ENCODE peak calls at places on chromosome 14, in five cellular contexts. I, P, V, Y and W are unnamed samples.
A peak's percentile ranks its signal among the peaks of the same experiment; 100 is the strongest.

GRCh38 chr14:103372552-103373304 is 12.5 kb upstream of the MARK3 start:
- DNase-seq in V (no peak), I (no peak), P (no peak), Y (no peak), W (no peak)

GRCh38 chr14:89053303-89053702 is 228.9 kb downstream of the TTC8 start:
- DNase-seq in Y (no peak), I (no peak), P (no peak), V (peak; percentile 10), W (no peak)

GRCh38 chr14:102795060-102795925 is 18.0 kb downstream of the TRAF3 start:
- DNase-seq in I (no peak), Y (peak; percentile 36), P (no peak), V (peak; percentile 63), W (peak; percentile 70)

GRCh38 chr14:103207404-103208072 is 84.3 kb downstream of the TNFAIP2 start:
- DNase-seq in P (no peak), V (no peak), I (no peak), Y (no peak), W (no peak)

GRCh38 chr14:56284641-56285040 is 166.4 kb downstream of the PELI2 start:
- DNase-seq in Y (no peak), V (no peak), P (no peak), I (no peak), W (no peak)

GRCh38 chr14:44620106-44621019 is 113.3 kb upstream of the FSCB start:
- DNase-seq in P (no peak), I (no peak), Y (no peak), V (no peak), W (no peak)

GRCh38 chr14:74558655-74559054 is 53.4 kb downstream of the LTBP2 start:
- DNase-seq in V (no peak), P (no peak), Y (no peak), I (no peak), W (no peak)

GRCh38 chr14:85529803-85530574 is at the start of gene FLRT2:
- DNase-seq in Y (peak; percentile 82), I (no peak), P (no peak), V (no peak), W (no peak)

GRCh38 chr14:58864751-58865519 is 227.2 kb downstream of the DACT1 start:
- DNase-seq in I (no peak), Y (no peak), P (no peak), V (no peak), W (no peak)

GRCh38 chr14:32594766-32595165 is 265.7 kb downstream of the AKAP6 start:
- DNase-seq in Y (no peak), I (no peak), V (no peak), P (no peak), W (no peak)

GRCh38 chr14:68939893-68940613 is 39.0 kb downstream of the ACTN1 start:
- DNase-seq in P (no peak), Y (peak; percentile 30), V (peak; percentile 55), I (no peak), W (no peak)

GRCh38 chr14:92690171-92691011 is 58.0 kb downstream of the LGMN start:
- DNase-seq in Y (no peak), V (peak; percentile 53), P (no peak), I (peak; percentile 28), W (peak; percentile 46)

GRCh38 chr14:64786296-64787149 is 82.3 kb downstream of the PLEKHG3 start:
- DNase-seq in Y (no peak), I (no peak), P (no peak), V (no peak), W (no peak)

GRCh38 chr14:71665157-71665556 is 267.1 kb upstream of the RGS6 start:
- DNase-seq in V (no peak), P (no peak), Y (no peak), I (no peak), W (no peak)

GRCh38 chr14:87286826-87287225 is 706.2 kb downstream of the GALC start:
- DNase-seq in I (no peak), Y (no peak), V (no peak), P (no peak), W (no peak)

GRCh38 chr14:35336171-35337073 is 44.2 kb downstream of the PSMA6 start:
- DNase-seq in Y (peak; percentile 91), V (peak; percentile 58), I (no peak), P (no peak), W (peak; percentile 93)

GRCh38 chr14:95233702-95234241 is 76.4 kb upstream of the DICER1 start:
- DNase-seq in P (no peak), Y (peak; percentile 63), I (peak; percentile 47), V (no peak), W (no peak)

GRCh38 chr14:58501214-58501816 is 73.8 kb downstream of the KIAA0586 start:
- DNase-seq in I (peak; percentile 68), P (no peak), V (no peak), Y (no peak), W (no peak)

GRCh38 chr14:70183991-70184390 is 4.8 kb downstream of the SLC8A3 start:
- DNase-seq in V (no peak), P (no peak), Y (no peak), I (no peak), W (no peak)

GRCh38 chr14:68282479-68283377 is 463.1 kb downstream of the RAD51B start:
- DNase-seq in V (no peak), Y (no peak), I (peak; percentile 75), P (peak; percentile 18), W (no peak)

GRCh38 chr14:69261761-69262331 is 1.9 kb downstream of the GALNT16 start:
- DNase-seq in I (no peak), Y (no peak), V (no peak), P (no peak), W (no peak)

GRCh38 chr14:94897092-94897491 is 127.2 kb upstream of the GSC start:
- DNase-seq in P (no peak), I (no peak), Y (peak; percentile 32), V (no peak), W (no peak)

GRCh38 chr14:70897475-70897874 is 9.8 kb upstream of the PCNX1 start:
- DNase-seq in Y (no peak), P (no peak), I (no peak), V (no peak), W (no peak)

GRCh38 chr14:87411370-87411769 is 581.6 kb downstream of the GALC start:
- DNase-seq in V (no peak), P (no peak), Y (no peak), I (no peak), W (no peak)

GRCh38 chr14:28102814-28103213 is 663.8 kb upstream of the FOXG1 start:
- DNase-seq in Y (no peak), V (no peak), P (no peak), I (no peak), W (no peak)

GRCh38 chr14:73792476-73792875 is 59.2 kb upstream of the PTGR2 start:
- DNase-seq in P (no peak), V (no peak), Y (peak; percentile 1), I (no peak), W (no peak)

GRCh38 chr14:55518391-55518790 is 61.6 kb upstream of the KTN1 start:
- DNase-seq in Y (no peak), V (no peak), P (no peak), I (no peak), W (no peak)

GRCh38 chr14:64704145-64704742 is at the start of gene PLEKHG3:
- DNase-seq in P (peak; percentile 44), I (no peak), V (peak; percentile 78), Y (no peak), W (peak; percentile 76)

GRCh38 chr14:43090380-43090779 is 1416.7 kb downstream of the FSCB start:
- DNase-seq in I (no peak), Y (no peak), P (no peak), V (no peak), W (no peak)

GRCh38 chr14:55968741-55969140 is 149.5 kb upstream of the PELI2 start:
- DNase-seq in Y (no peak), P (no peak), I (no peak), V (no peak), W (no peak)

GRCh38 chr14:72743626-72744025 is 150.3 kb downstream of the DPF3 start:
- DNase-seq in P (no peak), V (no peak), Y (no peak), I (no peak), W (peak; percentile 18)

GRCh38 chr14:64784006-64784405 is 79.8 kb downstream of the PLEKHG3 start:
- DNase-seq in P (no peak), Y (no peak), V (no peak), I (no peak), W (no peak)

GRCh38 chr14:49853572-49854375 is 1.2 kb upstream of the NEMF start:
- DNase-seq in I (peak; percentile 48), V (peak; percentile 56), Y (no peak), P (peak; percentile 50), W (peak; percentile 78)

GRCh38 chr14:58777541-58777979 is 139.8 kb downstream of the DACT1 start:
- DNase-seq in V (no peak), P (no peak), Y (no peak), I (no peak), W (no peak)

GRCh38 chr14:29740491-29740890 is 187.2 kb downstream of the PRKD1 start:
- DNase-seq in P (no peak), V (no peak), I (no peak), Y (no peak), W (no peak)

GRCh38 chr14:105076296-105076804 is 11.1 kb upstream of the GPR132 start:
- DNase-seq in P (no peak), Y (no peak), V (no peak), I (no peak), W (no peak)
- H3K4me1 ChIP-seq in P (peaks cover 29% of the 10 kb centered on the region), Y (no peaks in the 10 kb centered on the region), V (no peaks in the 10 kb centered on the region), I (no peaks in the 10 kb centered on the region), W (no peaks in the 10 kb centered on the region)

GRCh38 chr14:23068792-23069412 is 11.6 kb upstream of the CDH24 start:
- DNase-seq in Y (peak; percentile 53), V (peak; percentile 81), P (peak; percentile 62), I (peak; percentile 87), W (peak; percentile 85)
- H3K27ac ChIP-seq in Y (no peak overlapping the region), V (peak overlapping the region; percentile 26), P (no peak overlapping the region), I (peak overlapping the region; percentile 25), W (no peak overlapping the region)

GRCh38 chr14:90627478-90627877 is 188.8 kb downstream of the TTC7B start:
- DNase-seq in V (no peak), I (no peak), P (no peak), Y (no peak), W (no peak)
- H3K4me1 ChIP-seq in V (peaks cover 14% of the 10 kb centered on the region), I (peaks cover 7% of the 10 kb centered on the region), P (no peaks in the 10 kb centered on the region), Y (no peaks in the 10 kb centered on the region), W (peaks cover 16% of the 10 kb centered on the region)

DNA sequence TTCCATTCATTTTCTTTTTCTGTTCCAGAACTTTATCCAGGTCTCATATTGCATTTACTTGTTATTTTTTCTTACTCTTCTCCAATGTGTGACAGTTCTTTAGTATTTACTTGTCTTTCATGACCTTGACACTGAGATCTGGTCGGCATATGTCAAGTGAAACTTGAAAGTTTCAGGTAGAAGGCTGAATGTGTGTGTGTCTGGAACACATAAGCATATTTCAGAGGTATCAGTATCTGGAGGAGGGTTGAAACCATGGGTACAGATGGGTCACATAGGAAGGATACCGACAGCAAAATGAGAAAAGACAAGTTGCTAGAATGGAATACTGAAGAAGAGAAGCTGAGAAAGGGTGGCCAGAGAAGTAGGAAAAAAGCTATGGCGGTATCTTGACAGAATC is 22.5 kb upstream of the PTGDR start:
- DNase-seq in V (no peak), P (no peak), Y (no peak), I (no peak), W (no peak)
- H3K27ac ChIP-seq in V (no peak overlapping the region), P (no peak overlapping the region), Y (no peak overlapping the region), I (no peak overlapping the region), W (no peak overlapping the region)

DNA sequence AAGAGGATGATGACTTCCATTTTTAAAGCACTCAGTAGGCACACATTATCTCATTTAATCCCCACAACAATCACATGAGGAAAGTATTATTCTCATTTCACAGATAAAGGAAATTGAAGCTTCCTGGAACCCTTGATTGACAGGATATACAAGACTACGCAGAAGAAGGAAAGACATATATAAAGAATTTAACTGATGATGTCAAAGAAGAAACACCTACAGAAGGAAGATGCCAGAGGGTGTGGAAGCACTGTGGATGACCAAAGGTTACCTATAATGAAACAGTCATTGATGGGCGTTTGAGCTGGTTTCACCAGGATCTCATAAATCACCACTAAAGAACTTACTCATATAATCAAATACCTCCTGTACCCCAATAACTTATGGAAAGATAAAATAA is 197.4 kb downstream of the SLC25A21 start:
- DNase-seq in V (no peak), Y (no peak), P (no peak), I (no peak), W (no peak)
- H3K4me1 ChIP-seq in V (no peaks in the 10 kb centered on the region), Y (no peaks in the 10 kb centered on the region), P (no peaks in the 10 kb centered on the region), I (no peaks in the 10 kb centered on the region), W (no peaks in the 10 kb centered on the region)